ENCODE peak calls at places on chromosomes 2 and 18, in seven cellular contexts. One of them, this sample, is unnamed.

GRCh38 chr2:120871881-120872620 is 136.4 kb downstream of the GLI2 start:
- DNase-seq in DMS153: no peak
- DNase-seq in DMS79 treated with DMSO at 0.1 percent for 48 hours: no peak
- DNase-seq in endothelial cell: no peak
- DNase-seq in AG04449: no peak
- DNase-seq in C1 segment of cervical spinal cord: no peak
- DNase-seq in astrocyte of the spinal cord: no peak
- DNase-seq in this sample: no peak

GRCh38 chr2:234705108-234705507 is 208.2 kb upstream of the ARL4C start:
- DNase-seq in DMS153: no peak
- DNase-seq in DMS79 treated with DMSO at 0.1 percent for 48 hours: no peak
- DNase-seq in endothelial cell: no peak
- DNase-seq in AG04449: no peak
- DNase-seq in C1 segment of cervical spinal cord: no peak
- DNase-seq in astrocyte of the spinal cord: peak
- DNase-seq in this sample: no peak

GRCh38 chr2:192201116-192201515 is 6.4 kb upstream of the TMEFF2 start:
- DNase-seq in DMS153: no peak
- DNase-seq in DMS79 treated with DMSO at 0.1 percent for 48 hours: no peak
- DNase-seq in endothelial cell: no peak
- DNase-seq in AG04449: no peak
- DNase-seq in C1 segment of cervical spinal cord: no peak
- DNase-seq in astrocyte of the spinal cord: no peak
- DNase-seq in this sample: no peak

GRCh38 chr2:121285077-121285449 is at the start of gene TFCP2L1:
- DNase-seq in DMS153: peak
- DNase-seq in DMS79 treated with DMSO at 0.1 percent for 48 hours: peak
- DNase-seq in endothelial cell: peak
- DNase-seq in AG04449: no peak
- DNase-seq in C1 segment of cervical spinal cord: no peak
- DNase-seq in astrocyte of the spinal cord: no peak
- DNase-seq in this sample: peak

GRCh38 chr2:25690058-25690457 is 16.7 kb upstream of the DTNB start:
- DNase-seq in DMS153: no peak
- DNase-seq in DMS79 treated with DMSO at 0.1 percent for 48 hours: no peak
- DNase-seq in endothelial cell: no peak
- DNase-seq in AG04449: no peak
- DNase-seq in C1 segment of cervical spinal cord: no peak
- DNase-seq in astrocyte of the spinal cord: no peak
- DNase-seq in this sample: no peak

GRCh38 chr2:157182204-157182709 is 75.2 kb upstream of the GALNT5 start:
- DNase-seq in DMS153: no peak
- DNase-seq in DMS79 treated with DMSO at 0.1 percent for 48 hours: no peak
- DNase-seq in endothelial cell: no peak
- DNase-seq in AG04449: no peak
- DNase-seq in C1 segment of cervical spinal cord: no peak
- DNase-seq in astrocyte of the spinal cord: peak
- DNase-seq in this sample: no peak

GRCh38 chr2:215817046-215817445 is 196.3 kb downstream of the MREG start:
- DNase-seq in DMS153: no peak
- DNase-seq in DMS79 treated with DMSO at 0.1 percent for 48 hours: no peak
- DNase-seq in endothelial cell: no peak
- DNase-seq in AG04449: no peak
- DNase-seq in C1 segment of cervical spinal cord: no peak
- DNase-seq in astrocyte of the spinal cord: no peak
- DNase-seq in this sample: no peak

GRCh38 chr2:167480232-167480985 is 592.1 kb downstream of the XIRP2 start:
- DNase-seq in DMS153: no peak
- DNase-seq in DMS79 treated with DMSO at 0.1 percent for 48 hours: peak
- DNase-seq in endothelial cell: no peak
- DNase-seq in AG04449: no peak
- DNase-seq in C1 segment of cervical spinal cord: no peak
- DNase-seq in astrocyte of the spinal cord: no peak
- DNase-seq in this sample: no peak

GRCh38 chr2:37350034-37350433 is 5.6 kb downstream of the QPCT start:
- DNase-seq in DMS153: peak
- DNase-seq in DMS79 treated with DMSO at 0.1 percent for 48 hours: peak
- DNase-seq in endothelial cell: no peak
- DNase-seq in AG04449: no peak
- DNase-seq in C1 segment of cervical spinal cord: no peak
- DNase-seq in astrocyte of the spinal cord: peak
- DNase-seq in this sample: no peak

GRCh38 chr18:4603955-4604354 is 148.8 kb upstream of the DLGAP1 start:
- DNase-seq in DMS153: no peak
- DNase-seq in DMS79 treated with DMSO at 0.1 percent for 48 hours: no peak
- DNase-seq in endothelial cell: no peak
- DNase-seq in AG04449: no peak
- DNase-seq in C1 segment of cervical spinal cord: no peak
- DNase-seq in astrocyte of the spinal cord: no peak
- DNase-seq in this sample: no peak

GRCh38 chr2:200223385-200223784 is 83.1 kb upstream of the SPATS2L start:
- DNase-seq in DMS153: no peak
- DNase-seq in DMS79 treated with DMSO at 0.1 percent for 48 hours: peak
- DNase-seq in endothelial cell: no peak
- DNase-seq in AG04449: no peak
- DNase-seq in C1 segment of cervical spinal cord: no peak
- DNase-seq in astrocyte of the spinal cord: no peak
- DNase-seq in this sample: no peak

GRCh38 chr18:74242451-74243096 is 49.2 kb downstream of the CYB5A start:
- DNase-seq in DMS153: no peak
- DNase-seq in DMS79 treated with DMSO at 0.1 percent for 48 hours: no peak
- DNase-seq in endothelial cell: no peak
- DNase-seq in AG04449: no peak
- DNase-seq in C1 segment of cervical spinal cord: no peak
- DNase-seq in astrocyte of the spinal cord: no peak
- DNase-seq in this sample: no peak

GRCh38 chr2:214393796-214394195 is 17.1 kb upstream of the VWC2L start:
- DNase-seq in DMS153: no peak
- DNase-seq in DMS79 treated with DMSO at 0.1 percent for 48 hours: no peak
- DNase-seq in endothelial cell: no peak
- DNase-seq in AG04449: no peak
- DNase-seq in C1 segment of cervical spinal cord: no peak
- DNase-seq in astrocyte of the spinal cord: no peak
- DNase-seq in this sample: no peak

GRCh38 chr2:111661286-111661940 is 222.6 kb downstream of the ANAPC1 start:
- DNase-seq in DMS153: no peak
- DNase-seq in DMS79 treated with DMSO at 0.1 percent for 48 hours: no peak
- DNase-seq in endothelial cell: no peak
- DNase-seq in AG04449: no peak
- DNase-seq in C1 segment of cervical spinal cord: no peak
- DNase-seq in astrocyte of the spinal cord: no peak
- DNase-seq in this sample: no peak

GRCh38 chr18:37019157-37019571 is 190.2 kb downstream of the KIAA1328 start:
- DNase-seq in DMS153: no peak
- DNase-seq in DMS79 treated with DMSO at 0.1 percent for 48 hours: no peak
- DNase-seq in endothelial cell: peak
- DNase-seq in AG04449: no peak
- DNase-seq in C1 segment of cervical spinal cord: no peak
- DNase-seq in astrocyte of the spinal cord: peak
- DNase-seq in this sample: no peak

GRCh38 chr2:10494351-10495066 is 46.4 kb upstream of the ODC1 start:
- DNase-seq in DMS153: no peak
- DNase-seq in DMS79 treated with DMSO at 0.1 percent for 48 hours: no peak
- DNase-seq in endothelial cell: no peak
- DNase-seq in AG04449: no peak
- DNase-seq in C1 segment of cervical spinal cord: no peak
- DNase-seq in astrocyte of the spinal cord: no peak
- DNase-seq in this sample: no peak

GRCh38 chr2:54520687-54521086 is 64.6 kb downstream of the SPTBN1 start:
- DNase-seq in DMS153: no peak
- DNase-seq in DMS79 treated with DMSO at 0.1 percent for 48 hours: no peak
- DNase-seq in endothelial cell: no peak
- DNase-seq in AG04449: peak
- DNase-seq in C1 segment of cervical spinal cord: no peak
- DNase-seq in astrocyte of the spinal cord: peak
- DNase-seq in this sample: no peak

GRCh38 chr18:49561127-49561376 is 805 bp upstream of the LIPG start:
- DNase-seq in DMS153: no peak
- DNase-seq in DMS79 treated with DMSO at 0.1 percent for 48 hours: no peak
- DNase-seq in endothelial cell: no peak
- DNase-seq in AG04449: no peak
- DNase-seq in C1 segment of cervical spinal cord: no peak
- DNase-seq in astrocyte of the spinal cord: no peak
- DNase-seq in this sample: no peak

GRCh38 chr2:206797376-206797775 is 32.0 kb downstream of the FASTKD2 start:
- DNase-seq in DMS153: no peak
- DNase-seq in DMS79 treated with DMSO at 0.1 percent for 48 hours: no peak
- DNase-seq in endothelial cell: no peak
- DNase-seq in AG04449: no peak
- DNase-seq in C1 segment of cervical spinal cord: no peak
- DNase-seq in astrocyte of the spinal cord: no peak
- DNase-seq in this sample: no peak

GRCh38 chr2:172996387-172996961 is 79.2 kb upstream of the MAP3K20 start:
- DNase-seq in DMS153: no peak
- DNase-seq in DMS79 treated with DMSO at 0.1 percent for 48 hours: no peak
- DNase-seq in endothelial cell: no peak
- DNase-seq in AG04449: no peak
- DNase-seq in C1 segment of cervical spinal cord: no peak
- DNase-seq in astrocyte of the spinal cord: no peak
- DNase-seq in this sample: no peak

GRCh38 chr2:109324859-109325258 is 195.9 kb downstream of the SH3RF3 start:
- DNase-seq in DMS153: no peak
- DNase-seq in DMS79 treated with DMSO at 0.1 percent for 48 hours: no peak
- DNase-seq in endothelial cell: no peak
- DNase-seq in AG04449: peak
- DNase-seq in C1 segment of cervical spinal cord: no peak
- DNase-seq in astrocyte of the spinal cord: peak
- DNase-seq in this sample: no peak

GRCh38 chr2:139366659-139367058 is 586.5 kb upstream of the NXPH2 start:
- DNase-seq in DMS153: peak
- DNase-seq in DMS79 treated with DMSO at 0.1 percent for 48 hours: no peak
- DNase-seq in endothelial cell: no peak
- DNase-seq in AG04449: no peak
- DNase-seq in C1 segment of cervical spinal cord: no peak
- DNase-seq in astrocyte of the spinal cord: no peak
- DNase-seq in this sample: no peak

GRCh38 chr2:4020153-4020552 is 316.8 kb downstream of the DCDC2C start:
- DNase-seq in DMS153: peak
- DNase-seq in DMS79 treated with DMSO at 0.1 percent for 48 hours: peak
- DNase-seq in endothelial cell: no peak
- DNase-seq in AG04449: no peak
- DNase-seq in C1 segment of cervical spinal cord: no peak
- DNase-seq in astrocyte of the spinal cord: no peak
- DNase-seq in this sample: no peak

GRCh38 chr2:202186641-202187202 is 51.7 kb downstream of the SUMO1 start:
- DNase-seq in DMS153: no peak
- DNase-seq in DMS79 treated with DMSO at 0.1 percent for 48 hours: no peak
- DNase-seq in endothelial cell: no peak
- DNase-seq in AG04449: no peak
- DNase-seq in C1 segment of cervical spinal cord: no peak
- DNase-seq in astrocyte of the spinal cord: no peak
- DNase-seq in this sample: no peak

GRCh38 chr2:68396093-68396492 is 31.0 kb downstream of the PLEK start:
- DNase-seq in DMS153: no peak
- DNase-seq in DMS79 treated with DMSO at 0.1 percent for 48 hours: no peak
- DNase-seq in endothelial cell: no peak
- DNase-seq in AG04449: no peak
- DNase-seq in C1 segment of cervical spinal cord: no peak
- DNase-seq in astrocyte of the spinal cord: no peak
- DNase-seq in this sample: no peak

GRCh38 chr2:16644204-16644925 is 21.3 kb downstream of the CYRIA start:
- DNase-seq in DMS153: no peak
- DNase-seq in DMS79 treated with DMSO at 0.1 percent for 48 hours: no peak
- DNase-seq in endothelial cell: no peak
- DNase-seq in AG04449: no peak
- DNase-seq in C1 segment of cervical spinal cord: no peak
- DNase-seq in astrocyte of the spinal cord: no peak
- DNase-seq in this sample: no peak

GRCh38 chr2:241864897-241865213 is 4.7 kb upstream of the RTP5 start:
- DNase-seq in DMS153: no peak
- DNase-seq in DMS79 treated with DMSO at 0.1 percent for 48 hours: no peak
- DNase-seq in endothelial cell: no peak
- DNase-seq in AG04449: no peak
- DNase-seq in C1 segment of cervical spinal cord: no peak
- DNase-seq in astrocyte of the spinal cord: no peak
- DNase-seq in this sample: no peak

This sample was measured in nephron progenitor cell.